ENCODE peak calls at places on chromosomes 11 and 22, in five cellular contexts. C, J, P, O and G are unnamed samples.

GRCh38 chr22:50030315-50031188 is 18.0 kb upstream of the IL17REL start:
- DNase-seq in P (peak; percentile 72), C (peak; percentile 93), J (peak; percentile 79), O (peak; percentile 28), G (peak; percentile 71)

GRCh38 chr11:76690736-76691135 is 20.2 kb upstream of the LRRC32 start:
- DNase-seq in J (no peak), P (no peak), C (no peak), O (no peak), G (no peak)

GRCh38 chr11:44680982-44681597 is 45.7 kb upstream of the TSPAN18 start:
- DNase-seq in O (no peak), J (no peak), C (no peak), P (no peak), G (no peak)

GRCh38 chr11:76756341-76756771 is 26.8 kb upstream of the TSKU start:
- DNase-seq in O (no peak), C (no peak), P (peak; percentile 29), J (no peak), G (no peak)

GRCh38 chr11:68890490-68891231 is 13.0 kb downstream of the MRPL21 start:
- DNase-seq in O (peak; percentile 74), P (no peak), J (peak; percentile 97), C (no peak), G (peak; percentile 35)

GRCh38 chr11:123760894-123761293 is 6.6 kb upstream of the OR6X1 start:
- DNase-seq in P (no peak), C (no peak), O (no peak), J (no peak), G (no peak)

GRCh38 chr22:48299801-48300200 is 1527.9 kb downstream of the BRD1 start:
- DNase-seq in P (no peak), J (no peak), C (no peak), O (no peak), G (peak; percentile 18)

GRCh38 chr11:61679893-61680621 is at the start of gene DAGLA:
- DNase-seq in J (peak; percentile 76), P (peak; percentile 68), C (peak; percentile 93), O (no peak), G (peak; percentile 75)

GRCh38 chr11:2426826-2427521 is 17.3 kb downstream of the TRPM5 start:
- DNase-seq in C (peak; percentile 75), O (no peak), J (no peak), P (no peak), G (peak; percentile 52)

GRCh38 chr11:34798985-34799384 is 117.2 kb downstream of the APIP start:
- DNase-seq in O (no peak), P (no peak), C (no peak), J (no peak), G (no peak)

GRCh38 chr11:27443746-27444465 is 28.7 kb downstream of the LGR4 start:
- DNase-seq in J (no peak), C (no peak), O (no peak), P (no peak), G (no peak)

GRCh38 chr22:38131399-38131798 is 20.9 kb upstream of the BAIAP2L2 start:
- DNase-seq in P (no peak), C (no peak), J (no peak), O (no peak), G (no peak)

GRCh38 chr11:93737904-93738612 is 3.2 kb downstream of the TAF1D start:
- DNase-seq in J (no peak), P (no peak), O (no peak), C (no peak), G (no peak)

GRCh38 chr11:126231725-126232459 is 20.3 kb downstream of the FAM118B start:
- DNase-seq in J (no peak), C (no peak), O (peak; percentile 15), P (no peak), G (no peak)

GRCh38 chr22:34395370-34395769 is 475.1 kb upstream of the LARGE1 start:
- DNase-seq in C (no peak), J (no peak), O (no peak), P (no peak), G (no peak)

GRCh38 chr11:47399860-47400812 is 8.3 kb upstream of the SLC39A13 start:
- DNase-seq in O (no peak), J (no peak), C (peak; percentile 61), P (peak; percentile 62), G (no peak)

GRCh38 chr11:118343981-118344521 is at the start of gene CD3G:
- DNase-seq in P (no peak), J (no peak), O (no peak), C (no peak), G (no peak)

GRCh38 chr11:97995874-97996273 is 1024.9 kb upstream of the CNTN5 start:
- DNase-seq in O (no peak), J (no peak), C (no peak), P (no peak), G (no peak)

GRCh38 chr11:2440646-2441045 is 3.7 kb downstream of the TRPM5 start:
- DNase-seq in P (no peak), O (no peak), C (peak; percentile 28), J (no peak), G (no peak)

GRCh38 chr22:23305321-23305910 is 125.1 kb downstream of the BCR start:
- DNase-seq in P (peak; percentile 31), C (peak; percentile 43), O (peak; percentile 16), J (peak; percentile 82), G (no peak)

GRCh38 chr11:17550455-17551346 is 3.6 kb downstream of the OTOG start:
- DNase-seq in J (no peak), O (no peak), C (no peak), P (no peak), G (no peak)

GRCh38 chr11:47765086-47765485 is 2.1 kb downstream of the FNBP4 start:
- DNase-seq in P (no peak), C (no peak), O (no peak), J (no peak), G (no peak)

GRCh38 chr11:8262552-8263108 is 1.0 kb downstream of the LMO1 start:
- DNase-seq in O (peak; percentile 23), J (peak; percentile 69), P (peak; percentile 34), C (no peak), G (no peak)

GRCh38 chr11:75351541-75352416 is at the start of gene ARRB1:
- DNase-seq in O (no peak), P (peak; percentile 79), J (peak; percentile 74), C (peak; percentile 86), G (no peak)

GRCh38 chr11:45543808-45544422 is 121.5 kb downstream of the CHST1 start:
- DNase-seq in P (no peak), J (no peak), C (no peak), O (no peak), G (no peak)

GRCh38 chr22:29152381-29153138 is 53.1 kb upstream of the EMID1 start:
- DNase-seq in C (no peak), O (no peak), P (peak; percentile 73), J (peak; percentile 67), G (peak; percentile 63)

GRCh38 chr22:24207264-24208011 is 26.2 kb downstream of the SUSD2 start:
- DNase-seq in C (no peak), O (no peak), P (no peak), J (no peak), G (no peak)

GRCh38 chr11:71222318-71223080 is 29.9 kb downstream of the SHANK2 start:
- DNase-seq in P (no peak), J (peak; percentile 30), O (no peak), C (peak; percentile 46), G (no peak)

GRCh38 chr11:29320196-29320595 is 696.6 kb downstream of the KCNA4 start:
- DNase-seq in J (no peak), C (no peak), P (no peak), O (no peak), G (no peak)

GRCh38 chr22:44680481-44680894 is 21.5 kb upstream of the PRR5 start:
- DNase-seq in O (no peak), J (no peak), C (no peak), P (no peak), G (no peak)

GRCh38 chr11:44189986-44190882 is 94.8 kb downstream of the EXT2 start:
- DNase-seq in P (no peak), J (no peak), O (no peak), C (no peak), G (no peak)

GRCh38 chr11:125892071-125892470 is 4.6 kb downstream of the HYLS1 start:
- DNase-seq in O (no peak), J (no peak), C (no peak), P (no peak), G (no peak)

DNA sequence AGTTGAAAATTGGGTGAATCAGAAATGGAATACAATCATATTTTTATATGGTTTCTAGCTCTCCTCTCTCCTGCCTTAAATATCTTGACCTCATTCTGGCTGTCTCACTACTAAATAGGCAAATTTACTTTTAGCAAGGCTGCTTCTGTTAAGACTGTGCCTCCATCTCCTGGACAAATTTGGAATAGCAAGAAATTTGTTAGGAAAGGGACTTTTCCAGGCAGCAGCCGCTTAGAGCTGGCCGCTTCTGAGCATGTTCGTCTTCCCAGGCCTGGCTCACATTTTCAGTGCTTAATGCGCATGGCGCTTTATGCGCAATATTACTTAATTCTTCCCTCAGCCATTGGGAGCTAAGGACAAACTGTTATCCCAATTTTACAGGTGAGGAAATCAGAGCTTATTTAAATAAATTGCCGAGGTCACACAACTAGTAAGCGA is 1.7 kb upstream of the PEX26 start:
- DNase-seq in C (no peak), P (peak; percentile 62), J (peak; percentile 78), O (peak; percentile 85), G (peak; percentile 59)
- H3K4me3 ChIP-seq in C (no peak overlapping the region), P (no peak overlapping the region), J (peak overlapping the region; percentile 73), O (no peak overlapping the region), G (no peak overlapping the region)

GRCh38 chr11:63766501-63767270 is 1.9 kb downstream of the ZFTA start:
- DNase-seq in P (peak; percentile 42), O (no peak), J (no peak), C (peak; percentile 58), G (no peak)
- H3K4me3 ChIP-seq in P (peak overlapping the region; percentile 78), O (peak overlapping the region; percentile 96), J (peak overlapping the region; percentile 98), C (no peak overlapping the region), G (no peak overlapping the region)

GRCh38 chr11:80898910-80899309 is 1458.1 kb upstream of the TENM4 start:
- DNase-seq in O (no peak), C (no peak), J (no peak), P (no peak), G (no peak)
- H3K4me3 ChIP-seq in O (no peak overlapping the region), C (no peak overlapping the region), J (no peak overlapping the region), P (no peak overlapping the region), G (no peak overlapping the region)

GRCh38 chr11:20025331-20025840 is 134.9 kb downstream of the DBX1 start:
- DNase-seq in J (no peak), C (no peak), O (no peak), P (no peak), G (no peak)

GRCh38 chr11:20021771-20022362 is 138.4 kb downstream of the DBX1 start:
- DNase-seq in J (no peak), O (no peak), C (no peak), P (no peak), G (no peak)

GRCh38 chr11:20023082-20023426 is 137.2 kb downstream of the DBX1 start:
- DNase-seq in O (no peak), J (no peak), C (no peak), P (no peak), G (no peak)

GRCh38 chr11:20022363-20023081 is 137.8 kb downstream of the DBX1 start:
- DNase-seq in C (no peak), O (no peak), P (peak; percentile 27), J (no peak), G (no peak)

GRCh38 chr11:20024172-20024935 is 135.9 kb downstream of the DBX1 start:
- DNase-seq in C (no peak), P (no peak), O (no peak), J (no peak), G (no peak)
- H3K4me3 ChIP-seq in C (peak overlapping the region; percentile 38), P (no peak overlapping the region), O (peak overlapping the region; percentile 48), J (peak overlapping the region; percentile 13), G (no peak overlapping the region)

GRCh38 chr11:72238492-72239295 is 5.3 kb downstream of the PHOX2A start:
- DNase-seq in P (peak; percentile 32), C (peak; percentile 66), O (no peak), J (peak; percentile 61), G (no peak)
- H3K4me3 ChIP-seq in P (no peak overlapping the region), C (no peak overlapping the region), O (no peak overlapping the region), J (peak overlapping the region; percentile 57), G (no peak overlapping the region)

GRCh38 chr11:95364324-95365295 is 133.6 kb upstream of the SESN3 start:
- DNase-seq in J (no peak), C (no peak), O (peak; percentile 22), P (no peak), G (no peak)
- H3K4me3 ChIP-seq in J (no peak overlapping the region), C (no peak overlapping the region), O (no peak overlapping the region), P (no peak overlapping the region), G (no peak overlapping the region)